ENCODE peak calls at places on chromosome 1, in four cellular contexts. One of them, this sample, is unnamed.
A peak's percentile ranks its signal among the peaks of the same experiment; 100 is the strongest.

GRCh38 chr1:116325922-116326321 is 47.1 kb upstream of the ATP1A1 start:
- DNase-seq in HEK293T: no peak
- DNase-seq in esophagus muscularis mucosa: no peak
- DNase-seq in EL: no peak
- DNase-seq in this sample: peak; percentile 19

GRCh38 chr1:200588698-200589097 is 31.9 kb downstream of the KIF14 start:
- DNase-seq in EL: no peak
- DNase-seq in HEK293T: no peak
- DNase-seq in esophagus muscularis mucosa: no peak
- DNase-seq in this sample: no peak

GRCh38 chr1:57204942-57205787 is 218.7 kb downstream of the DAB1 start:
- DNase-seq in HEK293T: no peak
- DNase-seq in EL: no peak
- DNase-seq in esophagus muscularis mucosa: no peak
- DNase-seq in this sample: no peak

GRCh38 chr1:219518906-219519248 is 94.0 kb downstream of the ZC3H11B start:
- DNase-seq in HEK293T: no peak
- DNase-seq in esophagus muscularis mucosa: no peak
- DNase-seq in EL: no peak
- DNase-seq in this sample: no peak

GRCh38 chr1:95229706-95230105 is 4.3 kb upstream of the RWDD3 start:
- DNase-seq in EL: no peak
- DNase-seq in esophagus muscularis mucosa: no peak
- DNase-seq in HEK293T: no peak
- DNase-seq in this sample: no peak

GRCh38 chr1:202376247-202376646 is 27.7 kb downstream of the PPP1R12B start:
- DNase-seq in HEK293T: no peak
- DNase-seq in EL: no peak
- DNase-seq in esophagus muscularis mucosa: no peak
- DNase-seq in this sample: no peak

GRCh38 chr1:107640207-107640606 is 324.8 kb downstream of the VAV3 start:
- DNase-seq in EL: no peak
- DNase-seq in HEK293T: no peak
- DNase-seq in esophagus muscularis mucosa: no peak
- DNase-seq in this sample: no peak

GRCh38 chr1:12112711-12113161 is 49.6 kb downstream of the TNFRSF8 start:
- DNase-seq in EL: peak; percentile 10
- DNase-seq in esophagus muscularis mucosa: no peak
- DNase-seq in HEK293T: no peak
- DNase-seq in this sample: no peak

GRCh38 chr1:234932106-234932505 is 196.5 kb downstream of the TOMM20 start:
- DNase-seq in EL: no peak
- DNase-seq in esophagus muscularis mucosa: no peak
- DNase-seq in HEK293T: no peak
- DNase-seq in this sample: no peak

GRCh38 chr1:156122519-156123355 is 8.2 kb downstream of the LMNA start:
- DNase-seq in HEK293T: no peak
- DNase-seq in EL: peak; percentile 94
- DNase-seq in esophagus muscularis mucosa: no peak
- DNase-seq in this sample: no peak

GRCh38 chr1:192764675-192765074 is 44.2 kb upstream of the RGS2 start:
- DNase-seq in HEK293T: no peak
- DNase-seq in esophagus muscularis mucosa: no peak
- DNase-seq in EL: no peak
- DNase-seq in this sample: no peak

This sample was measured in natural killer cell.